ENCODE peak calls at places on chromosomes 2 and 18, in five cellular contexts. One of them, this sample, is unnamed.

GRCh38 chr2:199315299-199316179 is 142.2 kb downstream of the SATB2 start:
- DNase-seq in SK-N-SH: no peak
- DNase-seq in OCI-LY7: peak
- DNase-seq in HCT116: no peak
- DNase-seq in neural progenitor cell: peak
- DNase-seq in this sample: peak

GRCh38 chr18:13912601-13913000 is 2.7 kb downstream of the MC2R start:
- DNase-seq in HCT116: no peak
- DNase-seq in SK-N-SH: no peak
- DNase-seq in neural progenitor cell: no peak
- DNase-seq in OCI-LY7: no peak
- DNase-seq in this sample: no peak

GRCh38 chr2:121335294-121336290 is 50.6 kb upstream of the TFCP2L1 start:
- DNase-seq in HCT116: no peak
- DNase-seq in SK-N-SH: no peak
- DNase-seq in OCI-LY7: peak
- DNase-seq in neural progenitor cell: no peak
- DNase-seq in this sample: no peak

GRCh38 chr2:154589514-154589913 is 109.0 kb upstream of the KCNJ3 start:
- DNase-seq in SK-N-SH: no peak
- DNase-seq in OCI-LY7: no peak
- DNase-seq in neural progenitor cell: no peak
- DNase-seq in HCT116: no peak
- DNase-seq in this sample: no peak

GRCh38 chr2:95076705-95077520 is 44.7 kb downstream of the MRPS5 start:
- DNase-seq in OCI-LY7: peak
- DNase-seq in SK-N-SH: peak
- DNase-seq in HCT116: peak
- DNase-seq in neural progenitor cell: peak
- DNase-seq in this sample: peak

GRCh38 chr2:27753744-27754588 is 17.6 kb upstream of the MRPL33 start:
- DNase-seq in HCT116: peak
- DNase-seq in SK-N-SH: peak
- DNase-seq in neural progenitor cell: peak
- DNase-seq in OCI-LY7: peak
- DNase-seq in this sample: peak

GRCh38 chr2:68839260-68839833 is 31.9 kb downstream of the BMP10 start:
- DNase-seq in OCI-LY7: peak
- DNase-seq in HCT116: peak
- DNase-seq in SK-N-SH: peak
- DNase-seq in neural progenitor cell: no peak
- DNase-seq in this sample: no peak

GRCh38 chr2:165827921-165828276 is 33.9 kb upstream of the GALNT3 start:
- DNase-seq in SK-N-SH: no peak
- DNase-seq in HCT116: no peak
- DNase-seq in neural progenitor cell: no peak
- DNase-seq in OCI-LY7: no peak
- DNase-seq in this sample: no peak

GRCh38 chr2:198788676-198789075 is 669.1 kb downstream of the SATB2 start:
- DNase-seq in OCI-LY7: no peak
- DNase-seq in HCT116: no peak
- DNase-seq in SK-N-SH: no peak
- DNase-seq in neural progenitor cell: no peak
- DNase-seq in this sample: no peak

GRCh38 chr2:73984922-73985317 is 210 bp downstream of the TET3 start:
- DNase-seq in neural progenitor cell: peak
- DNase-seq in HCT116: no peak
- DNase-seq in SK-N-SH: no peak
- DNase-seq in OCI-LY7: no peak
- DNase-seq in this sample: peak

GRCh38 chr2:61434314-61434713 is 36.6 kb downstream of the USP34 start:
- DNase-seq in neural progenitor cell: no peak
- DNase-seq in HCT116: no peak
- DNase-seq in OCI-LY7: peak
- DNase-seq in SK-N-SH: no peak
- DNase-seq in this sample: no peak

GRCh38 chr2:217142649-217143266 is 282.9 kb upstream of the TNP1 start:
- DNase-seq in neural progenitor cell: peak
- DNase-seq in OCI-LY7: peak
- DNase-seq in SK-N-SH: peak
- DNase-seq in HCT116: peak
- DNase-seq in this sample: peak

GRCh38 chr18:77157312-77157711 is 24.7 kb upstream of the MBP start:
- DNase-seq in HCT116: no peak
- DNase-seq in OCI-LY7: no peak
- DNase-seq in neural progenitor cell: no peak
- DNase-seq in SK-N-SH: no peak
- DNase-seq in this sample: no peak

GRCh38 chr2:233448220-233448559 is 93.9 kb downstream of the DGKD start:
- DNase-seq in HCT116: no peak
- DNase-seq in SK-N-SH: no peak
- DNase-seq in OCI-LY7: peak
- DNase-seq in neural progenitor cell: peak
- DNase-seq in this sample: no peak

GRCh38 chr2:146392191-146392590 is 1452.6 kb upstream of the ACVR2A start:
- DNase-seq in SK-N-SH: no peak
- DNase-seq in neural progenitor cell: no peak
- DNase-seq in HCT116: no peak
- DNase-seq in OCI-LY7: no peak
- DNase-seq in this sample: no peak

GRCh38 chr2:85589982-85590791 is 5.4 kb upstream of the RNF181 start:
- DNase-seq in HCT116: no peak
- DNase-seq in neural progenitor cell: no peak
- DNase-seq in OCI-LY7: no peak
- DNase-seq in SK-N-SH: no peak
- DNase-seq in this sample: no peak

GRCh38 chr2:158232476-158232875 is 130.8 kb downstream of the UPP2 start:
- DNase-seq in HCT116: peak
- DNase-seq in SK-N-SH: no peak
- DNase-seq in OCI-LY7: no peak
- DNase-seq in neural progenitor cell: no peak
- DNase-seq in this sample: peak

GRCh38 chr2:209685963-209686362 is 85.7 kb upstream of the UNC80 start:
- DNase-seq in HCT116: no peak
- DNase-seq in OCI-LY7: no peak
- DNase-seq in neural progenitor cell: no peak
- DNase-seq in SK-N-SH: no peak
- DNase-seq in this sample: no peak

GRCh38 chr18:53261241-53261640 is 921.2 kb downstream of the DCC start:
- DNase-seq in SK-N-SH: no peak
- DNase-seq in OCI-LY7: no peak
- DNase-seq in neural progenitor cell: no peak
- DNase-seq in HCT116: no peak
- DNase-seq in this sample: no peak

GRCh38 chr2:27485496-27485895 is 4.0 kb downstream of the IFT172 start:
- DNase-seq in SK-N-SH: no peak
- DNase-seq in OCI-LY7: peak
- DNase-seq in HCT116: no peak
- DNase-seq in neural progenitor cell: no peak
- DNase-seq in this sample: no peak

GRCh38 chr2:232347369-232347768 is 31.2 kb upstream of the ALPP start:
- DNase-seq in HCT116: no peak
- DNase-seq in neural progenitor cell: no peak
- DNase-seq in OCI-LY7: no peak
- DNase-seq in SK-N-SH: no peak
- DNase-seq in this sample: no peak

GRCh38 chr2:17615728-17616351 is 75.3 kb downstream of the VSNL1 start:
- DNase-seq in neural progenitor cell: no peak
- DNase-seq in SK-N-SH: no peak
- DNase-seq in OCI-LY7: no peak
- DNase-seq in HCT116: peak
- DNase-seq in this sample: no peak

GRCh38 chr2:145530653-145531052 is 1010.7 kb upstream of the ZEB2 start:
- DNase-seq in HCT116: no peak
- DNase-seq in SK-N-SH: no peak
- DNase-seq in OCI-LY7: no peak
- DNase-seq in neural progenitor cell: no peak
- DNase-seq in this sample: no peak

GRCh38 chr2:230225486-230225885 is at the start of gene SP140:
- DNase-seq in OCI-LY7: peak
- DNase-seq in neural progenitor cell: no peak
- DNase-seq in SK-N-SH: no peak
- DNase-seq in HCT116: no peak
- DNase-seq in this sample: no peak

GRCh38 chr2:28810384-28811285 is at the start of gene SPDYA:
- DNase-seq in OCI-LY7: no peak
- DNase-seq in HCT116: no peak
- DNase-seq in SK-N-SH: peak
- DNase-seq in neural progenitor cell: peak
- DNase-seq in this sample: peak

GRCh38 chr2:109242654-109243331 is 113.8 kb downstream of the SH3RF3 start:
- DNase-seq in SK-N-SH: no peak
- DNase-seq in OCI-LY7: no peak
- DNase-seq in HCT116: no peak
- DNase-seq in neural progenitor cell: no peak
- DNase-seq in this sample: no peak

GRCh38 chr2:8475349-8476045 is 206.4 kb upstream of the ID2 start:
- DNase-seq in neural progenitor cell: peak
- DNase-seq in OCI-LY7: peak
- DNase-seq in SK-N-SH: no peak
- DNase-seq in HCT116: no peak
- DNase-seq in this sample: peak

GRCh38 chr2:158359846-158360245 is 96.7 kb downstream of the CCDC148 start:
- DNase-seq in neural progenitor cell: peak
- DNase-seq in HCT116: no peak
- DNase-seq in OCI-LY7: no peak
- DNase-seq in SK-N-SH: no peak
- DNase-seq in this sample: peak

GRCh38 chr2:23630961-23631360 is 246.0 kb downstream of the KLHL29 start:
- DNase-seq in neural progenitor cell: no peak
- DNase-seq in HCT116: no peak
- DNase-seq in OCI-LY7: no peak
- DNase-seq in SK-N-SH: no peak
- DNase-seq in this sample: no peak
- H2AFZ ChIP-seq in neural progenitor cell: no peak
- H2AFZ ChIP-seq in HCT116: no peak
- H2AFZ ChIP-seq in OCI-LY7: no peak
- H2AFZ ChIP-seq in SK-N-SH: no peak
- H2AFZ ChIP-seq in this sample: no peak

DNA sequence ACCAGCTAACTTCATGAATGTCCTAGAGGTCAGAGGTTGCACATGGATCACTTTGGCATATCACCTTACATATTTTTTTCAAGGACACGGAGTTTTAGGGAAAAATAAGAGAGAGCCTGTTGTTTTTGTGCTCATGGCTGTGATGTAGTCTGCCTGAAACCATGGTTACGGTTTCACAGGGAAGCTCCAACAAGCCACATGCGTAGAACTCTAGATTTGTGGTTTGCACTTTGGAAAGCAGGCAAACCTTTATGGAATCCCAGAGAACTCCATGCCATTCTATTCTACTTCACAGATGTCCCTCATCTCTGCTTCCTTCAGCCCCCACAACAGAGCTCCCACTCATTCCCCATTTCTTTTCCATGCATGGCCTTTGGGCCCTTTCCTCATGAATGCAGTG is 2.1 kb downstream of the PRKCE start:
- DNase-seq in neural progenitor cell: no peak
- DNase-seq in OCI-LY7: no peak
- DNase-seq in SK-N-SH: no peak
- DNase-seq in HCT116: no peak
- DNase-seq in this sample: no peak
- H3K4me3 ChIP-seq in neural progenitor cell: no peak
- H3K4me3 ChIP-seq in OCI-LY7: peak
- H3K4me3 ChIP-seq in SK-N-SH: no peak
- H3K4me3 ChIP-seq in HCT116: no peak
- H3K4me3 ChIP-seq in this sample: no peak

DNA sequence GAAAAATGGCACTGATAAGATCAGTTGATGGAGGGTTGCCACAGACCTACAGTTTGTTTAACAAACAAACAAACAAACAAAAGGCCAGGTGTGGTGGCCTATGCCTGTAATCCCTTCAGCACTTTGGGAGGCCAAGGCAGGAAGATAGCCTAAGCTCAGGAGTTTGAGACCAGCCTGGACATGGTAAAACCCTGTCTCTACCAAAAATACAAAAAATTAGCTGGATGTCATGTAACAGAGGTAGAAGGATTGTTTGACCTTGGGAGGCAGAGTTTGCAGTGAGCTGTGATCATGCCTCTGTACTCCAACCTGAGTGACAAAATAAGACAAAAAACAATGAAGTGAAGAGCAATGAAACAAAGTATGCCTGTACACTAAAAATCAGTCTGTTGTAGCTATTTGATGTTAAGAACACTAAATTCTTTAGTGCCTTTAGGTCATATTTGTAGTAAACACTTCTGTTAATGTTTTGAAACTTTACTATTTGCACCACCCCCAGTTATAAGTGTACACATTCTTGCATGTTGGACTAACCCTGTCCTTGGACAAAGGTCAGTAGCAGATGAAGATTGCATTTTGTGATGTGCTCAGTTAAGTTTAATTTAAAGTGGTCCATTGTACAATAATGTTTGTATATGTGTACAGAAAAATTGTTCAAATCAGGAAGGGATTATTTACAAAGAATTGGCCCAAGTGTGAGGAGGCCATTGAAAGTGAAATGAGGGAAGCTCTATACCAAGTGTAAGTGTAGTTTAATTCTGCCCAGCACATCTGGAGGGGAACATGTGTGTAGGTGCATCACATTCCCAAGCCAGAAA is 73.9 kb downstream of the KYNU start:
- DNase-seq in OCI-LY7: no peak
- DNase-seq in SK-N-SH: no peak
- DNase-seq in HCT116: no peak
- DNase-seq in neural progenitor cell: no peak
- DNase-seq in this sample: no peak
- TF ChIP-seq EZH2phosphoT487 in OCI-LY7: no peak
- TF ChIP-seq EZH2phosphoT487 in SK-N-SH: no peak
- TF ChIP-seq EZH2phosphoT487 in HCT116: no peak
- TF ChIP-seq EZH2phosphoT487 in neural progenitor cell: no peak
- TF ChIP-seq EZH2phosphoT487 in this sample: no peak

DNA sequence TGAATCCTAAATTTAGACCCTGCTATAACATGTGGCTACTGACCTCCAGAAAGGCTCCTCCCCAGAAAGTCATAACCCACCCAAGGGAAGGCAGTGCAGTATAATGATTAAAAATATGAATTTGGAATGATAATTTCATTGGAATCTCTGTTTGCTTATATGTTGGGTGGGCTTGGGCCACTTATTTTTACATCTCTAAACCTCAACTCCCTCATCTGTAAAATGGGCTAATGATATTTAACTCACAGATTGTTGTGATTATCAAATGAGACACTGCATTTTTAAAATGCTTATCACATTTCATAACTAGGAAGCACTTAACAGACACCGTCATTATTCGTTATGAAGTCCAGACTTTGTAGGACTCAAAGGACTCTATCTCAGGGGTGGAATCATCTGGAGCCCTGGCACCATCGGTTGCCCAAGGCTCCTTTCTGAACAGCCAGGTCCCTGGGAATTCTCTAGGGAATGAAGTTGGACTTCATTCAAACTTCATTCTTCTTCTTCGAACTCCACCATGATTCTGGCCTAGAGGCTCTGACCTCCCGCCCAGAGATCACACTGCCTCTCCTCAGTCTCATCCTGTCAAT is 33.1 kb upstream of the RMDN2 start:
- DNase-seq in OCI-LY7: no peak
- DNase-seq in neural progenitor cell: no peak
- DNase-seq in HCT116: no peak
- DNase-seq in SK-N-SH: no peak
- DNase-seq in this sample: no peak
- H2AFZ ChIP-seq in OCI-LY7: peak
- H2AFZ ChIP-seq in neural progenitor cell: no peak
- H2AFZ ChIP-seq in HCT116: no peak
- H2AFZ ChIP-seq in SK-N-SH: peak
- H2AFZ ChIP-seq in this sample: no peak

GRCh38 chr2:83594261-83594660 is 864.8 kb downstream of the SUCLG1 start:
- DNase-seq in SK-N-SH: no peak
- DNase-seq in neural progenitor cell: no peak
- DNase-seq in HCT116: no peak
- DNase-seq in OCI-LY7: no peak
- DNase-seq in this sample: no peak
- H3K4me3 ChIP-seq in SK-N-SH: no peak
- H3K4me3 ChIP-seq in neural progenitor cell: no peak
- H3K4me3 ChIP-seq in HCT116: no peak
- H3K4me3 ChIP-seq in OCI-LY7: no peak
- H3K4me3 ChIP-seq in this sample: no peak